ENCODE peak calls at places on chromosome 19, in five cellular contexts. One of them, this sample, is unnamed.

GRCh38 chr19:22088541-22089144 is 36.4 kb downstream of the ZNF257 start:
- DNase-seq in mesenchymal stem cell: no peak
- DNase-seq in pancreas: no peak
- DNase-seq in breast epithelium: no peak
- DNase-seq in neuronal stem cell: no peak
- DNase-seq in this sample: no peak

GRCh38 chr19:39826311-39826945 is 7.5 kb downstream of the DYRK1B start:
- DNase-seq in pancreas: no peak
- DNase-seq in neuronal stem cell: no peak
- DNase-seq in mesenchymal stem cell: no peak
- DNase-seq in breast epithelium: no peak
- DNase-seq in this sample: no peak

GRCh38 chr19:3483226-3483628 is at the start of gene SMIM44:
- DNase-seq in pancreas: no peak
- DNase-seq in neuronal stem cell: no peak
- DNase-seq in breast epithelium: no peak
- DNase-seq in mesenchymal stem cell: no peak
- DNase-seq in this sample: peak

GRCh38 chr19:8641908-8642547 is 11.6 kb downstream of the NFILZ start:
- DNase-seq in mesenchymal stem cell: peak
- DNase-seq in pancreas: no peak
- DNase-seq in breast epithelium: no peak
- DNase-seq in neuronal stem cell: no peak
- DNase-seq in this sample: no peak

GRCh38 chr19:37513397-37513796 is 6.7 kb downstream of the ZNF793 start:
- DNase-seq in breast epithelium: no peak
- DNase-seq in neuronal stem cell: no peak
- DNase-seq in mesenchymal stem cell: no peak
- DNase-seq in pancreas: no peak
- DNase-seq in this sample: no peak

GRCh38 chr19:3784607-3785463 is 1.3 kb downstream of the MATK start:
- DNase-seq in neuronal stem cell: no peak
- DNase-seq in breast epithelium: no peak
- DNase-seq in mesenchymal stem cell: no peak
- DNase-seq in pancreas: no peak
- DNase-seq in this sample: no peak

GRCh38 chr19:7455600-7456296 is 33.1 kb downstream of the PEX11G start:
- DNase-seq in mesenchymal stem cell: no peak
- DNase-seq in breast epithelium: no peak
- DNase-seq in pancreas: no peak
- DNase-seq in neuronal stem cell: no peak
- DNase-seq in this sample: no peak

GRCh38 chr19:21751379-21751778 is 16.0 kb downstream of the ZNF100 start:
- DNase-seq in neuronal stem cell: no peak
- DNase-seq in breast epithelium: no peak
- DNase-seq in mesenchymal stem cell: peak
- DNase-seq in pancreas: no peak
- DNase-seq in this sample: no peak

GRCh38 chr19:16878181-16878965 is 10.4 kb upstream of the F2RL3 start:
- DNase-seq in breast epithelium: no peak
- DNase-seq in neuronal stem cell: no peak
- DNase-seq in pancreas: no peak
- DNase-seq in mesenchymal stem cell: no peak
- DNase-seq in this sample: no peak

GRCh38 chr19:16874250-16874977 is 14.4 kb upstream of the F2RL3 start:
- DNase-seq in neuronal stem cell: no peak
- DNase-seq in mesenchymal stem cell: no peak
- DNase-seq in pancreas: no peak
- DNase-seq in breast epithelium: no peak
- DNase-seq in this sample: no peak

GRCh38 chr19:16875584-16876555 is 12.9 kb upstream of the F2RL3 start:
- DNase-seq in neuronal stem cell: no peak
- DNase-seq in breast epithelium: no peak
- DNase-seq in pancreas: no peak
- DNase-seq in mesenchymal stem cell: no peak
- DNase-seq in this sample: no peak

GRCh38 chr19:16877581-16877980 is 11.2 kb upstream of the F2RL3 start:
- DNase-seq in pancreas: no peak
- DNase-seq in mesenchymal stem cell: no peak
- DNase-seq in neuronal stem cell: no peak
- DNase-seq in breast epithelium: no peak
- DNase-seq in this sample: no peak

DNA sequence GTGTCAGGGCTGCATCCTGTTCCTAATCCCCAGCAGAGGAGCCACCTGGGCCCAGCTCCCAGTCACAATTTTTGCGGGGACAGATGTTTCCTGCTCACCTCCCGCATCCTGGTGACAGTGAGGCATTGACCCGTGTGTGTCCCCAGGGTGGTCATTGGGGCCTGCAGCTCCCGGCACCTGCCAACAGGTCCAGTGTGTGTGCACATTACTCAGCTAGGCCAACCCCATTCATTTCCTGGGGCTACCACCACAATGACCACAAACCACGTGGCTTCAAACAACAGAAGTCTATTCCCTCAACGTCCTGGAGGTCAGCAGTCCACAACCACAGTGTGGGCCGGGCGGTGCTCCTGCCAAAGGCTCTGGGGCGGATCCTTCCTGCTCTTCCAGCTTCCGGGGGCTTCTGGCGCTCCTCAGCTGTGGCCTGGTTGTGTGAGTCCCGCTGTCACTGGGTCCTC is 11.9 kb upstream of the F2RL3 start:
- DNase-seq in neuronal stem cell: no peak
- DNase-seq in pancreas: no peak
- DNase-seq in breast epithelium: no peak
- DNase-seq in mesenchymal stem cell: peak
- DNase-seq in this sample: no peak
- H3K27ac ChIP-seq in neuronal stem cell: no peak
- H3K27ac ChIP-seq in pancreas: no peak
- H3K27ac ChIP-seq in breast epithelium: no peak
- H3K27ac ChIP-seq in mesenchymal stem cell: no peak
- H3K27ac ChIP-seq in this sample: no peak

GRCh38 chr19:48458016-48458415 is 2.6 kb downstream of the KCNJ14 start:
- DNase-seq in breast epithelium: no peak
- DNase-seq in neuronal stem cell: no peak
- DNase-seq in mesenchymal stem cell: no peak
- DNase-seq in pancreas: no peak
- DNase-seq in this sample: no peak

GRCh38 chr19:48465215-48465614 is 4.0 kb upstream of the CYTH2 start:
- DNase-seq in pancreas: no peak
- DNase-seq in neuronal stem cell: no peak
- DNase-seq in breast epithelium: no peak
- DNase-seq in mesenchymal stem cell: no peak
- DNase-seq in this sample: no peak

GRCh38 chr19:48456864-48457263 is 1.5 kb downstream of the KCNJ14 start:
- DNase-seq in neuronal stem cell: no peak
- DNase-seq in breast epithelium: no peak
- DNase-seq in pancreas: no peak
- DNase-seq in mesenchymal stem cell: no peak
- DNase-seq in this sample: no peak

GRCh38 chr19:48461982-48462655 is 6.7 kb downstream of the KCNJ14 start:
- DNase-seq in mesenchymal stem cell: no peak
- DNase-seq in neuronal stem cell: no peak
- DNase-seq in breast epithelium: no peak
- DNase-seq in pancreas: no peak
- DNase-seq in this sample: no peak

DNA sequence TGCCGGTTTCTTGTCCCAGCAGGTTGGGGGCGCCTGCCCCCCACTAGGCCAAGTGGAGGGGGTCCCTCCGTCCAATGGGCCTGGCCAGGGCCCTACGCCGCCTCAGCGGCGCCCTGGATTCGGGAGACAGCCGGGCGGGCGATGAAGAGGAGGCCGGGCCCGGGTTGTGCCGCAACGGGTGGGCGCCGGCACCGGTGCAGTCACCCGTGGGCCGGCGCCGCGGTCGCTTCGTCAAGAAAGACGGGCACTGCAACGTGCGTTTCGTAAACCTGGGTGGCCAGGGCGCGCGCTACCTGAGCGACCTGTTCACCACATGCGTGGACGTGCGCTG is 6.2 kb downstream of the KCNJ14 start:
- DNase-seq in pancreas: no peak
- DNase-seq in breast epithelium: no peak
- DNase-seq in mesenchymal stem cell: no peak
- DNase-seq in neuronal stem cell: no peak
- DNase-seq in this sample: no peak
- H3K27ac ChIP-seq in pancreas: no peak
- H3K27ac ChIP-seq in breast epithelium: no peak
- H3K27ac ChIP-seq in mesenchymal stem cell: no peak
- H3K27ac ChIP-seq in neuronal stem cell: no peak
- H3K27ac ChIP-seq in this sample: no peak

DNA sequence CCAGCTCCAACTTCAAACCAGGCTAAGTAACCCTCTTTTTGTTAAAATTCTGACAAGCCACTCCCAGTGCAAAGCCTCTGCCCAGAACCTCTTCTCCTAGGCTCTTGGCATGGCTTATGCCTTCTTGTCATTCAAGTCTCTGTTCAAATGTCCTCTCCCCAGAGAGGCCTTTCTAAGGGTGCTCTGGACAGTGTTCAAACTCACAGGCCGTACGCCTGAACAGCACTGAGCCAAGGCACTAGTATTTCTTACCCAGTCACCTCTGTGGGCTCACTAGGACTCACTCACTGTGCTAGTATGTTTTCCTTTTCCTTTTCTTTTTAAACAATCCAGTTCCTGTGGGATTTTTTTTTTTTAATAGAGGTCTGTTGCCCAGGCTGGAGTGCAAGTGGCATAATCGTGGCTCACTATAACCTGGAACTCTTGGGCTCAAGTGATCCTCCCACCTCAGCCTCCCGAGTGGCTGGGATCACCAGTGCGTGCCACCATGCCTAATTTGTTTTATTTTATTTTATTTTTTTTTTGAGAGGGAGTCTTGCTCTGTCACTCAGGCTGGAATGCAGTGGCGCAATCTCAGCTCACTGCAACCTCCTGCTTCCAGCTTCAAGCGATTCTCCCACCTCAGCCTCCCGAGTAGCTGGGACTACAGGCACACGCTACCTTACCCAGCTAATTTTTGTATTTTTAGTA is 2.3 kb upstream of the ASF1B start:
- DNase-seq in pancreas: no peak
- DNase-seq in neuronal stem cell: no peak
- DNase-seq in breast epithelium: no peak
- DNase-seq in mesenchymal stem cell: peak
- DNase-seq in this sample: no peak
- H3K27ac ChIP-seq in pancreas: no peak
- H3K27ac ChIP-seq in neuronal stem cell: peak
- H3K27ac ChIP-seq in breast epithelium: peak
- H3K27ac ChIP-seq in mesenchymal stem cell: peak
- H3K27ac ChIP-seq in this sample: peak

DNA sequence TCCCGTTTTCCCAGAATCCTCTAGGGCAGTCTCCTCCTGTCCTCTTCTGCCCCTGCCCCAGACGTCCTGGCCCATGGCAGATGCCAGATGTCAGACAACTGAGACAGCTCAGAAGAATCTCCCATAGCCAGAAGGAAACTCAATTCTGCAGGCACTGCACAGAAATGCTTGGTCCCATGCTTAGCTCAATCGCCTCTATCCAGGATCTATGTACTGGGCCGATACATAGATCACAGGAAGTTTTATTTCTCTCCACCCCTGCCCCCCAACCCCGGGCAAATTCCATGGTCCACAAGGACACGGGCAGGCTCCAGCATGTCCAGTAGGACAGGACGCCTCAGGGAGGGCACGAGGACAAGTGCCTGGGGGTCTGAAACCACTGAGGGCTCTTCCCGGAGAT is 4.8 kb downstream of the MBD3 start:
- DNase-seq in pancreas: no peak
- DNase-seq in breast epithelium: no peak
- DNase-seq in neuronal stem cell: no peak
- DNase-seq in mesenchymal stem cell: no peak
- DNase-seq in this sample: no peak
- H3K27ac ChIP-seq in pancreas: no peak
- H3K27ac ChIP-seq in breast epithelium: no peak
- H3K27ac ChIP-seq in neuronal stem cell: no peak
- H3K27ac ChIP-seq in mesenchymal stem cell: no peak
- H3K27ac ChIP-seq in this sample: no peak